ENCODE peak calls at places on chromosomes 1 and 21, in six cellular contexts. One of them, this sample, is unnamed.

GRCh38 chr1:78048446-78048845 is 2.7 kb downstream of the GIPC2 start:
- DNase-seq in lower leg skin: no peak
- DNase-seq in NB4: peak
- DNase-seq in GM06990: no peak
- DNase-seq in lower lobe of right lung: no peak
- DNase-seq in kidney epithelial cell: no peak
- DNase-seq in this sample: no peak

GRCh38 chr1:54936791-54937190 is 43.6 kb upstream of the TMEM61 start:
- DNase-seq in lower leg skin: no peak
- DNase-seq in NB4: no peak
- DNase-seq in GM06990: no peak
- DNase-seq in lower lobe of right lung: no peak
- DNase-seq in kidney epithelial cell: no peak
- DNase-seq in this sample: no peak

GRCh38 chr21:25708467-25709065 is 26.1 kb downstream of the ATP5PF start:
- DNase-seq in lower leg skin: no peak
- DNase-seq in NB4: peak
- DNase-seq in GM06990: no peak
- DNase-seq in lower lobe of right lung: no peak
- DNase-seq in kidney epithelial cell: no peak
- DNase-seq in this sample: no peak

GRCh38 chr1:7886346-7886745 is 33.5 kb upstream of the UTS2 start:
- DNase-seq in lower leg skin: peak
- DNase-seq in NB4: no peak
- DNase-seq in GM06990: no peak
- DNase-seq in lower lobe of right lung: no peak
- DNase-seq in kidney epithelial cell: no peak
- DNase-seq in this sample: no peak

GRCh38 chr1:61082336-61083013 is at the start of gene NFIA:
- DNase-seq in lower leg skin: peak
- DNase-seq in NB4: peak
- DNase-seq in GM06990: no peak
- DNase-seq in lower lobe of right lung: peak
- DNase-seq in kidney epithelial cell: no peak
- DNase-seq in this sample: no peak

GRCh38 chr1:54745274-54745673 is 19.0 kb downstream of the PARS2 start:
- DNase-seq in lower leg skin: peak
- DNase-seq in NB4: no peak
- DNase-seq in GM06990: no peak
- DNase-seq in lower lobe of right lung: no peak
- DNase-seq in kidney epithelial cell: no peak
- DNase-seq in this sample: no peak

GRCh38 chr1:10693497-10694273 is 102.8 kb downstream of the CASZ1 start:
- DNase-seq in lower leg skin: no peak
- DNase-seq in NB4: peak
- DNase-seq in GM06990: peak
- DNase-seq in lower lobe of right lung: peak
- DNase-seq in kidney epithelial cell: no peak
- DNase-seq in this sample: no peak

GRCh38 chr1:233395852-233396646 is 68.5 kb downstream of the MAP3K21 start:
- DNase-seq in lower leg skin: no peak
- DNase-seq in NB4: no peak
- DNase-seq in GM06990: no peak
- DNase-seq in lower lobe of right lung: no peak
- DNase-seq in kidney epithelial cell: no peak
- DNase-seq in this sample: no peak

GRCh38 chr1:206566976-206567375 is 45.3 kb downstream of the EIF2D start:
- DNase-seq in lower leg skin: no peak
- DNase-seq in NB4: no peak
- DNase-seq in GM06990: no peak
- DNase-seq in lower lobe of right lung: no peak
- DNase-seq in kidney epithelial cell: no peak
- DNase-seq in this sample: no peak

GRCh38 chr1:186188736-186189135 is 186.3 kb downstream of the TPR start:
- DNase-seq in lower leg skin: no peak
- DNase-seq in NB4: no peak
- DNase-seq in GM06990: no peak
- DNase-seq in lower lobe of right lung: no peak
- DNase-seq in kidney epithelial cell: no peak
- DNase-seq in this sample: no peak

GRCh38 chr1:71086331-71086730 is 5.5 kb upstream of the ZRANB2 start:
- DNase-seq in lower leg skin: no peak
- DNase-seq in NB4: no peak
- DNase-seq in GM06990: no peak
- DNase-seq in lower lobe of right lung: no peak
- DNase-seq in kidney epithelial cell: peak
- DNase-seq in this sample: peak

GRCh38 chr1:8294170-8294697 is 23.7 kb upstream of the SLC45A1 start:
- DNase-seq in lower leg skin: no peak
- DNase-seq in NB4: no peak
- DNase-seq in GM06990: no peak
- DNase-seq in lower lobe of right lung: no peak
- DNase-seq in kidney epithelial cell: no peak
- DNase-seq in this sample: no peak

GRCh38 chr1:18643154-18644012 is 12.7 kb downstream of the PAX7 start:
- DNase-seq in lower leg skin: no peak
- DNase-seq in NB4: no peak
- DNase-seq in GM06990: no peak
- DNase-seq in lower lobe of right lung: no peak
- DNase-seq in kidney epithelial cell: no peak
- DNase-seq in this sample: no peak

GRCh38 chr1:112686417-112686816 is 12.0 kb downstream of the MOV10 start:
- DNase-seq in lower leg skin: peak
- DNase-seq in NB4: no peak
- DNase-seq in GM06990: no peak
- DNase-seq in lower lobe of right lung: no peak
- DNase-seq in kidney epithelial cell: no peak
- DNase-seq in this sample: no peak

GRCh38 chr1:235127203-235127602 is 1.4 kb downstream of the TOMM20 start:
- DNase-seq in lower leg skin: no peak
- DNase-seq in NB4: no peak
- DNase-seq in GM06990: no peak
- DNase-seq in lower lobe of right lung: no peak
- DNase-seq in kidney epithelial cell: no peak
- DNase-seq in this sample: no peak

GRCh38 chr1:217091601-217092000 is 368.4 kb upstream of the ESRRG start:
- DNase-seq in lower leg skin: no peak
- DNase-seq in NB4: no peak
- DNase-seq in GM06990: no peak
- DNase-seq in lower lobe of right lung: no peak
- DNase-seq in kidney epithelial cell: no peak
- DNase-seq in this sample: no peak

GRCh38 chr1:6261615-6261995 is 707 bp upstream of the GPR153 start:
- DNase-seq in lower leg skin: no peak
- DNase-seq in NB4: no peak
- DNase-seq in GM06990: no peak
- DNase-seq in lower lobe of right lung: no peak
- DNase-seq in kidney epithelial cell: no peak
- DNase-seq in this sample: no peak

GRCh38 chr1:60639287-60639686 is 443.1 kb upstream of the NFIA start:
- DNase-seq in lower leg skin: no peak
- DNase-seq in NB4: no peak
- DNase-seq in GM06990: no peak
- DNase-seq in lower lobe of right lung: no peak
- DNase-seq in kidney epithelial cell: no peak
- DNase-seq in this sample: no peak

GRCh38 chr1:237470712-237471310 is 419.9 kb downstream of the ZP4 start:
- DNase-seq in lower leg skin: no peak
- DNase-seq in NB4: peak
- DNase-seq in GM06990: no peak
- DNase-seq in lower lobe of right lung: no peak
- DNase-seq in kidney epithelial cell: no peak
- DNase-seq in this sample: no peak

GRCh38 chr1:17665054-17665453 is 90.1 kb upstream of the ACTL8 start:
- DNase-seq in lower leg skin: no peak
- DNase-seq in NB4: no peak
- DNase-seq in GM06990: no peak
- DNase-seq in lower lobe of right lung: no peak
- DNase-seq in kidney epithelial cell: no peak
- DNase-seq in this sample: no peak

DNA sequence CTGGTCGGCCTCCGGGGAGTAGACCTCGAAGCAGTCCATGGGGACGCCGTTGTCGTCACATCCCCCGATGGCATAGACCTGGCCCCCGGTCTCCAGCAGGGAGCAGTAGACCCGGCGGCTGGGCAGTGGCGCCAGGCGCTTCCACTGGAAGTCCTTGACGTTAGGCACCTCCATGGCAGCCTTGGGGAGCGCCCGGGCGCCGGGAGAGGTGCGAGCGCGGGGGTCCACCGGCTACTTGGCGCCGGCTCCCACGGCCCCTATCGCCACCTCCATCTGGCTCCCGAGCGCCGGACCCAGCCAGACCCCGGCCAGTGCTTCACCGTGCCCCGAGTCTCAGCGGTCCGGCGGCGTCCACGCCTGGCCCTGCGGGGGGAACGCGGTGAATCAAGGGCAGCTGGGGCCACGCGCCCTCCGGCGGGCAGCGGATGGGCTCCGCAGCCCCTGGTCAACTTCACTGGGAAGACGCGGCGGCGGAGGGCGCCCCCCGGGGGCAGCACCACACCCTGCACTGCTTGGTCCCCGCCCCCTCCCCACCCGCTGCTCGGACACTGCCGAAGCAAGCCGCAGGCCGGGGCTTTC is 13.2 kb downstream of the KLHDC8A start:
- DNase-seq in lower leg skin: no peak
- DNase-seq in NB4: no peak
- DNase-seq in GM06990: no peak
- DNase-seq in lower lobe of right lung: no peak
- DNase-seq in kidney epithelial cell: no peak
- DNase-seq in this sample: no peak
- TF ChIP-seq CTCF in lower leg skin: no peak
- TF ChIP-seq CTCF in NB4: no peak
- TF ChIP-seq CTCF in GM06990: no peak
- TF ChIP-seq CTCF in lower lobe of right lung: peak
- TF ChIP-seq CTCF in kidney epithelial cell: peak
- TF ChIP-seq CTCF in this sample: peak

DNA sequence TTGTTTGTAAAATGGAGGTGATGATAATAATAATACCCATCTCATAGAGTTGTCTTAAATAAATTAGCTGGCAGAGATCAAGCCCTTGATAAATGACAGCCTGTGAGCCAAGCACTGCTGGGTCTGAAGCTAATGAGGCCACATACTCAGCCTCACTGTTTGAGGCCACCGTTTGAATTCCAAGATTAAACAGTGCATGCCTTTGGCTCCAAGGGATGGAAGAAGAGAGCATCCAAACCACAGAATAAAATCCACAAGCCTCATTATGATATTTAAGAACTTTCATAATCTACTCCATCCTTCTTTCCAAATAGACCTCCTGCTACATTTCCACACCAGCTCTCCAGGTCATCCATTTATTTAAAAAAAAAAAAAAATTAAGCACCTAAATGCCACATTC is 29.0 kb downstream of the TGFBR3 start:
- DNase-seq in lower leg skin: no peak
- DNase-seq in NB4: no peak
- DNase-seq in GM06990: no peak
- DNase-seq in lower lobe of right lung: no peak
- DNase-seq in kidney epithelial cell: no peak
- DNase-seq in this sample: no peak
- H3K4me3 ChIP-seq in lower leg skin: no peak
- H3K4me3 ChIP-seq in NB4: no peak
- H3K4me3 ChIP-seq in GM06990: no peak
- H3K4me3 ChIP-seq in lower lobe of right lung: no peak
- H3K4me3 ChIP-seq in kidney epithelial cell: no peak
- H3K4me3 ChIP-seq in this sample: no peak

DNA sequence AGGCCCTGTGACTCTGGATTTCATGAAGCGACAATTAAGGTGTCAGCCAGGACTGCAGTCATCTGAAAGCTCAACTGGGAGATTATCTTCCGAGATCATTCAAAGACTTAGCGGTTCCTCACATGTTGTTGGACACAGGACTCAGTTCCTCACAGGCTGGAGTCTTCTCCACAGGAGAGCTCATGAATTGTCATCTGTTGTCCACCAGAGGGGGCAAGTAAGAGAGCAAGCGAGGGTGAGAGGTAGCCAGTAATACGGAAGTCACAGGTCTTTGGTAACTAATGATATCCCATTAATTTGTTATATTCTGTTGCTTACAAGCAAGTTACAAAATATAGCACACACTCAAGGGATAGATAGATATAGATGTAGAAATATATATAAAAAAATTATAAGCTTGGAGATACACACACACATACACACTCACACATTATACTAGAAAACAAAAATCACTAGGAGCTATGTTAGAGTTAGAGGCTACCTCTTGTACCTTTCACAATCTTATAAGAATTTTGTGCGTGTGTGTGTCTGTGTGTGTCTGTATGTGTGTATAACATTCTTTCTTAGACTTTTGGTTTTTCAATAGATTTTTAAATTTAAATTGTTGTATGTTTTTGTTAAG is 1695.3 kb downstream of the BRINP3 start:
- DNase-seq in lower leg skin: no peak
- DNase-seq in NB4: peak
- DNase-seq in GM06990: no peak
- DNase-seq in lower lobe of right lung: no peak
- DNase-seq in kidney epithelial cell: peak
- DNase-seq in this sample: no peak
- TF ChIP-seq CTCF in lower leg skin: no peak
- TF ChIP-seq CTCF in NB4: peak
- TF ChIP-seq CTCF in GM06990: peak
- TF ChIP-seq CTCF in lower lobe of right lung: peak
- TF ChIP-seq CTCF in kidney epithelial cell: peak
- TF ChIP-seq CTCF in this sample: peak

GRCh38 chr1:25692560-25692959 is 76.0 kb downstream of the MAN1C1 start:
- DNase-seq in lower leg skin: no peak
- DNase-seq in NB4: peak
- DNase-seq in GM06990: no peak
- DNase-seq in lower lobe of right lung: no peak
- DNase-seq in kidney epithelial cell: no peak
- DNase-seq in this sample: no peak

GRCh38 chr1:25694167-25694566 is 77.6 kb downstream of the MAN1C1 start:
- DNase-seq in lower leg skin: no peak
- DNase-seq in NB4: no peak
- DNase-seq in GM06990: no peak
- DNase-seq in lower lobe of right lung: no peak
- DNase-seq in kidney epithelial cell: no peak
- DNase-seq in this sample: peak

GRCh38 chr1:25695991-25696330 is 79.4 kb downstream of the MAN1C1 start:
- DNase-seq in lower leg skin: no peak
- DNase-seq in NB4: no peak
- DNase-seq in GM06990: no peak
- DNase-seq in lower lobe of right lung: no peak
- DNase-seq in kidney epithelial cell: peak
- DNase-seq in this sample: no peak

GRCh38 chr1:25695066-25695990 is 78.7 kb downstream of the MAN1C1 start:
- DNase-seq in lower leg skin: peak
- DNase-seq in NB4: peak
- DNase-seq in GM06990: no peak
- DNase-seq in lower lobe of right lung: peak
- DNase-seq in kidney epithelial cell: peak
- DNase-seq in this sample: peak

DNA sequence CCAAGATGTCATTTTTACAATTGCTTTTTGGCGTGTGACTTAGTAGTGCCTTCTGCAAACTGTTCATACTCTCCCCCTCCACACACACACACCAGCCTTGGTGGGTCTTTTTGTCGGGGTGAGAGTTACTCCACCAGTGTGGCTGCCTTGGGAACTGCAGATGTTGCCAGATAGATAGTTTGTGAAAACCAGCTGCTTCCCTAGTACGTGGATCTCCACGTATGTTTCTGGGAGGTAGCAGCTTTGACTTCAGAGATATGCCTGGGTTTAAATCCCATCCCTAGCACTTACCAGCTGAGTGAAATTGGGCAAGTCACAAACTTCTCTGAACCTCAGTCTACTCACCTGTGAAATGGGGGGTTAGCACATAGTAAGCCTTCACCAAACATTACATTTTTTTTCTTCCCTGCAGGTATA is 78.0 kb downstream of the MAN1C1 start:
- DNase-seq in lower leg skin: no peak
- DNase-seq in NB4: no peak
- DNase-seq in GM06990: no peak
- DNase-seq in lower lobe of right lung: no peak
- DNase-seq in kidney epithelial cell: no peak
- DNase-seq in this sample: no peak
- H3K4me3 ChIP-seq in lower leg skin: no peak
- H3K4me3 ChIP-seq in NB4: no peak
- H3K4me3 ChIP-seq in GM06990: no peak
- H3K4me3 ChIP-seq in lower lobe of right lung: no peak
- H3K4me3 ChIP-seq in kidney epithelial cell: no peak
- H3K4me3 ChIP-seq in this sample: no peak

This sample was measured in BJ.